ENCODE peak calls at places on chromosome 19, in four cellular contexts. L is stimulated activated CD4-positive, alpha-beta T cell treated with anti-CD3 and anti-CD28 coated beads, Interleukin-2, amount 100 ng/mL, for 24 hours; C is AML-193; T is CD8-positive, alpha-beta memory T cell. E is an unnamed sample.

GRCh38 chr19:45114116-45114515 is 21.1 kb downstream of the PPP1R37 start:
- DNase-seq in T (no peak), L (no peak), C (no peak), E (no peak)

GRCh38 chr19:28869459-28869858 is 343.5 kb downstream of the UQCRFS1 start:
- DNase-seq in T (no peak), L (no peak), C (no peak), E (no peak)

GRCh38 chr19:44548736-44549135 is 19.3 kb upstream of the CEACAM20 start:
- DNase-seq in C (no peak), T (no peak), L (no peak), E (no peak)

GRCh38 chr19:7618771-7619510 is 10.4 kb downstream of the XAB2 start:
- DNase-seq in C (no peak), L (no peak), T (no peak), E (no peak)

GRCh38 chr19:39128511-39129079 is 3.0 kb downstream of the PAK4 start:
- DNase-seq in L (no peak), C (no peak), T (no peak), E (no peak)

GRCh38 chr19:23774156-23774971 is 15.7 kb upstream of the ZNF681 start:
- DNase-seq in L (no peak), T (no peak), C (peak), E (no peak)

GRCh38 chr19:14769201-14769600 is 9.2 kb downstream of the ADGRE2 start:
- DNase-seq in L (no peak), C (no peak), T (no peak), E (no peak)

GRCh38 chr19:2492870-2493269 is 16.9 kb downstream of the GADD45B start:
- DNase-seq in T (no peak), L (no peak), C (no peak), E (no peak)

GRCh38 chr19:47521473-47522180 is 6.8 kb upstream of the NAPA start:
- DNase-seq in C (peak), L (no peak), T (no peak), E (no peak)

GRCh38 chr19:1239796-1240737 is 1.5 kb upstream of the ATP5F1D start:
- DNase-seq in T (peak), C (peak), L (peak), E (no peak)

GRCh38 chr19:41541990-41542584 is 33.9 kb upstream of the CEACAM21 start:
- DNase-seq in L (peak), T (peak), C (peak), E (no peak)

GRCh38 chr19:2952953-2953481 is 8.2 kb upstream of the ZNF77 start:
- DNase-seq in L (no peak), T (no peak), C (no peak), E (no peak)

GRCh38 chr19:34731019-34731829 is 2.8 kb upstream of the ZNF181 start:
- DNase-seq in C (no peak), T (no peak), L (no peak), E (no peak)

GRCh38 chr19:10259162-10259905 is 7.3 kb downstream of the MRPL4 start:
- DNase-seq in C (peak), T (peak), L (peak), E (no peak)

GRCh38 chr19:17513801-17514200 is 2.4 kb downstream of the PGLS start:
- DNase-seq in T (no peak), C (no peak), L (no peak), E (peak)

GRCh38 chr19:7673995-7674667 is 2.8 kb upstream of the MCEMP1 start:
- DNase-seq in L (peak), T (no peak), C (peak), E (peak)

GRCh38 chr19:7926021-7926726 is at the start of gene CTXN1:
- DNase-seq in C (peak), L (peak), T (peak), E (no peak)

GRCh38 chr19:54262066-54262465 is 5.0 kb upstream of the LILRB5 start:
- DNase-seq in T (no peak), C (no peak), L (no peak), E (no peak)

GRCh38 chr19:45087531-45087930 is 5.4 kb upstream of the PPP1R37 start:
- DNase-seq in L (no peak), C (no peak), T (peak), E (no peak)

GRCh38 chr19:19361075-19361594 is 40.5 kb downstream of the MAU2 start:
- DNase-seq in T (peak), C (peak), L (peak), E (no peak)

GRCh38 chr19:1264801-1265610 is 4.1 kb upstream of the CIRBP start:
- DNase-seq in L (no peak), T (no peak), C (no peak), E (no peak)

GRCh38 chr19:33443638-33444195 is 70.2 kb downstream of the CEBPG start:
- DNase-seq in L (no peak), T (no peak), C (no peak), E (no peak)

GRCh38 chr19:22527554-22527953 is 105.4 kb upstream of the ZNF98 start:
- DNase-seq in C (no peak), L (no peak), T (no peak), E (no peak)

GRCh38 chr19:47156861-47157454 is 26.3 kb downstream of the SAE1 start:
- DNase-seq in L (no peak), T (no peak), C (peak), E (peak)

GRCh38 chr19:36604656-36605100 is 435 bp upstream of the ZNF382 start:
- DNase-seq in T (peak), L (peak), C (peak), E (no peak)

GRCh38 chr19:662207-662961 is 630 bp downstream of the RNF126 start:
- DNase-seq in T (peak), L (peak), C (peak), E (no peak)

GRCh38 chr19:8360196-8360595 is 3.8 kb upstream of the ANGPTL4 start:
- DNase-seq in L (no peak), C (no peak), T (no peak), E (no peak)

GRCh38 chr19:46404039-46404883 is 9.1 kb downstream of the CCDC8 start:
- DNase-seq in T (no peak), L (no peak), C (no peak), E (no peak)

GRCh38 chr19:40803857-40804782 is 5.1 kb downstream of the EGLN2 start:
- DNase-seq in L (peak), T (peak), C (no peak), E (no peak)

E was measured in SIG-M5.